ENCODE peak calls at places on chromosome 2, in ten cellular contexts. Q is adrenal gland, D is ovary, U is brain microvascular endothelial cell, E is left lung, V is AG04450, G is thoracic aorta, M is gastrocnemius medialis, L is K562, Z is hepatocyte. R is an unnamed sample.

GRCh38 chr2:226934546-226935243 is 98.8 kb downstream of the RHBDD1 start:
- DNase-seq in Q (no peak), D (no peak), U (no peak), E (no peak), V (no peak), G (no peak), M (no peak), L (no peak), Z (no peak), R (no peak)

GRCh38 chr2:118667964-118668363 is 179.5 kb downstream of the EN1 start:
- DNase-seq in Q (no peak), D (no peak), U (peak; percentile 48), E (no peak), V (no peak), G (no peak), M (no peak), L (no peak), Z (no peak), R (peak; percentile 41)

GRCh38 chr2:230821991-230822520 is 42.7 kb upstream of the ITM2C start:
- DNase-seq in Q (no peak), D (no peak), U (no peak), E (no peak), V (no peak), G (no peak), M (no peak), L (no peak), Z (no peak), R (no peak)

GRCh38 chr2:84486436-84487115 is 27.5 kb upstream of the SUCLG1 start:
- DNase-seq in Q (no peak), D (no peak), U (no peak), E (peak; percentile 39), V (no peak), G (no peak), M (no peak), L (no peak), Z (peak; percentile 88), R (no peak)

GRCh38 chr2:195009202-195009601 is 647.8 kb upstream of the SLC39A10 start:
- DNase-seq in Q (no peak), D (no peak), U (no peak), E (no peak), V (no peak), G (no peak), M (no peak), L (no peak), Z (no peak), R (no peak)

GRCh38 chr2:113877651-113878594 is 12.0 kb upstream of the ACTR3 start:
- DNase-seq in Q (no peak), D (no peak), U (peak; percentile 36), E (no peak), V (no peak), G (no peak), M (no peak), L (no peak), Z (peak; percentile 46), R (no peak)

GRCh38 chr2:171598713-171599319 is 76.5 kb downstream of the CYBRD1 start:
- DNase-seq in Q (peak; percentile 61), D (no peak), U (peak; percentile 70), E (no peak), V (peak; percentile 34), G (no peak), M (no peak), L (peak; percentile 81), Z (peak; percentile 79), R (no peak)

GRCh38 chr2:195656131-195656858 is 731 bp upstream of the SLC39A10 start:
- DNase-seq in Q (peak; percentile 46), D (peak; percentile 17), U (no peak), E (no peak), V (no peak), G (no peak), M (no peak), L (peak; percentile 39), Z (no peak), R (no peak)

GRCh38 chr2:215022418-215022817 is 116.0 kb downstream of the ABCA12 start:
- DNase-seq in Q (no peak), D (no peak), U (peak; percentile 80), E (no peak), V (no peak), G (no peak), M (no peak), L (no peak), Z (no peak), R (peak; percentile 49)

GRCh38 chr2:239275037-239275685 is 125.7 kb downstream of the HDAC4 start:
- DNase-seq in Q (peak; percentile 83), D (peak; percentile 57), U (peak; percentile 99), E (peak; percentile 85), V (peak; percentile 89), G (peak; percentile 64), M (peak; percentile 96), L (peak; percentile 87), Z (peak; percentile 67), R (peak; percentile 82)

GRCh38 chr2:112701092-112701491 is 19.7 kb upstream of the NT5DC4 start:
- DNase-seq in Q (no peak), D (no peak), U (no peak), E (peak; percentile 53), V (no peak), G (no peak), M (no peak), L (peak; percentile 47), Z (no peak), R (no peak)

GRCh38 chr2:20429528-20429927 is 17.3 kb upstream of the RHOB start:
- DNase-seq in Q (no peak), D (no peak), U (no peak), E (peak; percentile 44), V (no peak), G (no peak), M (peak; percentile 65), L (no peak), Z (no peak), R (no peak)

GRCh38 chr2:23871206-23871605 is 55.7 kb downstream of the ATAD2B start:
- DNase-seq in Q (no peak), D (no peak), U (no peak), E (no peak), V (no peak), G (no peak), M (no peak), L (no peak), Z (no peak), R (no peak)

GRCh38 chr2:224709276-224709675 is 6.9 kb downstream of the CCDC195 start:
- DNase-seq in Q (no peak), D (no peak), U (no peak), E (no peak), V (no peak), G (no peak), M (no peak), L (no peak), Z (no peak), R (no peak)

GRCh38 chr2:135839713-135840112 is 2.7 kb upstream of the LCT start:
- DNase-seq in Q (no peak), D (no peak), U (peak; percentile 63), E (no peak), V (peak; percentile 59), G (no peak), M (no peak), L (no peak), Z (no peak), R (peak; percentile 96)

GRCh38 chr2:109030870-109031480 is 42.0 kb upstream of the EDAR start:
- DNase-seq in Q (no peak), D (no peak), U (no peak), E (no peak), V (no peak), G (no peak), M (no peak), L (no peak), Z (no peak), R (no peak)

GRCh38 chr2:37191747-37192146 is 3.3 kb upstream of the SULT6B1 start:
- DNase-seq in Q (no peak), D (no peak), U (no peak), E (no peak), V (no peak), G (no peak), M (no peak), L (no peak), Z (no peak), R (no peak)
- H3K4me3 ChIP-seq in Q (no peak overlapping the region), D (no peak overlapping the region), U (no peak overlapping the region), E (no peak overlapping the region), V (no peak overlapping the region), G (no peak overlapping the region), M (no peak overlapping the region), L (no peak overlapping the region), Z (no peak overlapping the region), R (no peak overlapping the region)

DNA sequence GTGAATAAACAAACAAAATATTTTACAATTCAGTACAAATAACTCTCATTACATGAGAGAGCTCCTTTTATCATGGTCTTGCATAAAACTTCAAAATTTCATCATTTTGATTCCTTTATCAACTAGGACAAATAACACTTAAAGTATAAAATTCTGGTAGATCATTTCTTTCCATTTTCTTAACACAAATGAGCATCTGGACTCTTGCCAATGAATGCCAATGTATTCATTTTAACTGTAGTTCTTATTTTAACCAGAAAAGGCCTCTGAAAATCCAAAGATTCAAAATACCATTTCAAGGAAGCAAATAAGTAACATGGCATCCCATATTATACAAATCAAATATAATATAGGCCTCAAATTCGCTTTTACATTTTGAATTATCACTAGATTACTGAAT is 13.8 kb upstream of the POU3F3 start:
- DNase-seq in Q (no peak), D (no peak), U (no peak), E (no peak), V (no peak), G (no peak), M (no peak), L (no peak), Z (no peak), R (no peak)
- H3K27me3 ChIP-seq in Q (peaks cover 51% of the 10 kb centered on the region), D (no peaks in the 10 kb centered on the region), U (peaks cover 37% of the 10 kb centered on the region), E (peaks cover 54% of the 10 kb centered on the region), V (peaks cover 25% of the 10 kb centered on the region), G (no peaks in the 10 kb centered on the region), M (peaks cover 42% of the 10 kb centered on the region), L (peaks cover 20% of the 10 kb centered on the region), Z (peaks cover 65% of the 10 kb centered on the region), R (peaks cover 23% of the 10 kb centered on the region)

DNA sequence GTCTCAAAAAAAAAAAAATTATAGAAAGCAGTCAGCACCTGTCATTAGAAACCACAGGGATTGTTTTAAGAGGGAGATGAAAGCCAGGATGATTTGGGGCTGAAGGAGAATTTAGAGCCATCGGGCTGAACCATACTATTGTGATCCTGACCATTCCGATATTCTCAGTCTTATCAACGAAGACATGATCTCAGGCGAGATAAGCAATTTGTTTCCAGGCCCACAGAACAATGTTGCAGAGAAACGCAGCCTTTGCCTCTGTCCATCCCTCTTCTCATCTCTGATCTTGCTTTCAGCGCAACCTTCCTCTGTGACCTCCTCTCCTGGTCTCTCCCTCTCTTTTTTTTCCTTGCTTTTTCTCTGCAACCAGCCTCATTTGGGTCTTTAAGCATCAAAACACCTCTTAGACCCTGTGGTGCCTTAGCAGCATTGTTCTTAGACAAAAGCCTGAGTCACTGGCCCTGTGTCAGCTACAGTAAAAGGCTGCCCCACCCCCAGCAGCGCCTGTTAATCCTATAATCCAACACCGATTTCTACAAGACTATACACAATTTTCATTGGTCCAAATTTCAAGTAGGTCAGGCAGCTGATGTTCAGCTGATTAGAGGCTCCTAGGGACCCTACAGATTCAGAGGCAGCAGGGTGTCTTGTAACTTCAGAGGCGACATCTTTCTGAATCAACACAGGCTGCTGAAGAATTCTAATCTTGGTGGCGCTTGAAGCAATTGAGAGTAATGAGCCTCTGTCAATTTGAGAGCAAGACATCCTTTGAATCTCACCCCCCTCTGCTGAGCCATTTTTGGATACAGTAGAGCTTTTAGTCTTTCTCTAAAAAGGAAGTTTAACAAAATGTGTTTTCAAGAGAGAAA is 206.0 kb downstream of the NCK2 start:
- DNase-seq in Q (no peak), D (no peak), U (peak; percentile 9), E (no peak), V (no peak), G (no peak), M (no peak), L (peak; percentile 10), Z (peak; percentile 19), R (no peak)
- TF ChIP-seq CTCF in Q (no peak), D (no peak), U (no peak), E (no peak), V (no peak), G (no peak), M (no peak), L (no peak), Z (no peak), R (no peak)

GRCh38 chr2:11540996-11541692 is 7.3 kb downstream of the GREB1 start:
- DNase-seq in Q (no peak), D (peak; percentile 61), U (no peak), E (no peak), V (no peak), G (no peak), M (no peak), L (no peak), Z (no peak), R (no peak)
- H3K4me3 ChIP-seq in Q (no peak overlapping the region), D (peak overlapping the region; percentile 38), U (no peak overlapping the region), E (no peak overlapping the region), V (no peak overlapping the region), G (no peak overlapping the region), M (no peak overlapping the region), L (no peak overlapping the region), Z (no peak overlapping the region), R (no peak overlapping the region)

R was measured in BJ.